ENCODE peak calls at places on chromosomes 11 and 22, in ten cellular contexts. O is endothelial cell of umbilical vein; Y is caudate nucleus; Q is CD4-positive, alpha-beta T cell; H is IMR-90; C is mammary epithelial cell; X is left ventricle myocardium inferior; A is lower lobe of right lung; L is SJSA1; J is RWPE1. K is an unnamed sample.
A peak's percentile ranks its signal among the peaks of the same experiment; 100 is the strongest.

GRCh38 chr22:38956551-38956950 is 858 bp upstream of the APOBEC3A start:
- DNase-seq in O (no peak), Y (no peak), Q (no peak), H (no peak), C (no peak), X (no peak), A (no peak), L (no peak), J (no peak), K (no peak)

GRCh38 chr11:67083786-67084366 is 27.2 kb downstream of the RHOD start:
- DNase-seq in O (no peak), Y (no peak), Q (no peak), H (no peak), C (no peak), X (no peak), A (no peak), L (no peak), J (no peak), K (no peak)

GRCh38 chr11:88604255-88604654 is 266.7 kb upstream of the CTSC start:
- DNase-seq in O (no peak), Y (no peak), Q (no peak), H (peak; percentile 69), C (peak; percentile 48), X (no peak), A (no peak), L (no peak), J (no peak), K (no peak)

GRCh38 chr11:120805960-120806555 is 217.8 kb upstream of the TBCEL start:
- DNase-seq in O (no peak), Y (no peak), Q (no peak), H (no peak), C (no peak), X (no peak), A (no peak), L (no peak), J (no peak), K (no peak)

GRCh38 chr22:42396621-42397331 is 35.4 kb downstream of the NFAM1 start:
- DNase-seq in O (no peak), Y (no peak), Q (no peak), H (no peak), C (peak; percentile 19), X (no peak), A (no peak), L (no peak), J (no peak), K (no peak)

GRCh38 chr11:12414641-12415040 is 37.3 kb downstream of the PARVA start:
- DNase-seq in O (no peak), Y (no peak), Q (no peak), H (no peak), C (no peak), X (no peak), A (no peak), L (no peak), J (no peak), K (no peak)

GRCh38 chr22:35258144-35258988 is 1.1 kb downstream of the HMGXB4 start:
- DNase-seq in O (peak; percentile 45), Y (no peak), Q (no peak), H (peak; percentile 11), C (peak; percentile 21), X (no peak), A (no peak), L (no peak), J (peak; percentile 4), K (no peak)

GRCh38 chr11:64204464-64204989 is 2.0 kb upstream of the FERMT3 start:
- DNase-seq in O (peak; percentile 90), Y (no peak), Q (peak; percentile 85), H (peak; percentile 96), C (peak; percentile 81), X (peak; percentile 81), A (peak; percentile 91), L (peak; percentile 85), J (peak; percentile 89), K (peak; percentile 66)

GRCh38 chr11:76823481-76824028 is 37.2 kb upstream of the ACER3 start:
- DNase-seq in O (peak; percentile 97), Y (no peak), Q (no peak), H (peak; percentile 76), C (peak; percentile 81), X (no peak), A (no peak), L (peak; percentile 82), J (peak; percentile 91), K (no peak)

GRCh38 chr11:83035070-83035854 is 36.4 kb downstream of the RAB30 start:
- DNase-seq in O (no peak), Y (no peak), Q (no peak), H (no peak), C (peak; percentile 41), X (no peak), A (no peak), L (no peak), J (no peak), K (no peak)

GRCh38 chr11:63882555-63883242 is 34.3 kb downstream of the RCOR2 start:
- DNase-seq in O (no peak), Y (no peak), Q (peak; percentile 27), H (no peak), C (no peak), X (peak; percentile 23), A (peak; percentile 76), L (no peak), J (no peak), K (no peak)

DNA sequence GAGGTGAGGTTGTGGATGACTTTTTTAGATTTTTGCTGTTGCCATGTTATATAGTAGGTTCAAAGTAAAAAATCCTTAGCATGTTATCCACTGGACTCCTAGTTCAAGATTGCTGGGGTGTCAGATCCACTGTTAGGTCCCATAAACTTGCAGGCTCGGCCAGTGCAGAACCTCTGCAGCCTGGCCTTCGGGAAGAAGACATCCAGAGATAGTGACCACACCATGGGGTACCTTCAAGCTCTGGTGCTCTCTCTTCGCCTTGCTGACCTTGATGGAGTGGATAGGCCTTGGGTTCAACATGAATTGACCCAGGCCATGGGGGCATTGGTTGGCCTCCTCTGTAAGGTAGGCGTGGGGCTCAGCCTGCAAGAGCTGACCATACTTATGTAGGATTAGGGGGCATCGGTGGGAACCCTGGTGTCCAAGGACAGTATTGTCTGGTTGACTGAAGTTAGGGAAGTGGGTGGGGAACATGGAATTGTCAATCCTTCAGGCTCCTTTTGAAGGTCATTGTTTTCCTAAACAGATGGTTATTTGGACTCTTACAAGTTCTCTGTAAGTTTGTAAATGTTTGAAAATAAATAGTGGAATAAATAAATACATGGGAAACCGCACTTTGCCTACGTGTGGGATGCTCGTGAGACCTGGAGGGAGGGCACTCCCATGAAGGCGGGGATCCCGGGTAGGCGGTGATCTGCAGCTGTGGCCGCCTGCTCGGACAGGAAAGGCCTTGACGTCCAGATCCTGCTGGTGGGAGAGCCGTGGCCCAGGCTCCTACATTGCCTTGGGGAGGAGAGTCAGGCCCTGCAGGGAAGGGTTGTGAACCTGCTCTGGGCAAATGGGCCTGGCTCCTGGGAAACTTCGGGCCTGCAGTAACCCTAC is 37.1 kb downstream of the BCR start:
- DNase-seq in O (peak; percentile 85), Y (no peak), Q (no peak), H (no peak), C (no peak), X (peak; percentile 43), A (peak; percentile 59), L (no peak), J (no peak), K (no peak)
- H3K27ac ChIP-seq in O (peak overlapping the region; percentile 84), Y (peak overlapping the region; percentile 58), Q (peak overlapping the region; percentile 53), H (no peak overlapping the region), C (no peak overlapping the region), X (peak overlapping the region; percentile 61), A (peak overlapping the region; percentile 80), L (no peak overlapping the region), J (peak overlapping the region; percentile 80), K (no peak overlapping the region)

GRCh38 chr22:27672721-27673387 is 128.7 kb downstream of the MN1 start:
- DNase-seq in O (no peak), Y (no peak), Q (no peak), H (no peak), C (no peak), X (no peak), A (no peak), L (no peak), J (no peak), K (no peak)
- H3K27ac ChIP-seq in O (no peak overlapping the region), Y (no peak overlapping the region), Q (no peak overlapping the region), H (no peak overlapping the region), C (no peak overlapping the region), X (no peak overlapping the region), A (no peak overlapping the region), L (no peak overlapping the region), J (peak overlapping the region; percentile 88), K (no peak overlapping the region)

GRCh38 chr22:19959587-19960490 is 18.2 kb upstream of the TXNRD2 start:
- DNase-seq in O (no peak), Y (no peak), Q (no peak), H (no peak), C (no peak), X (peak; percentile 25), A (peak; percentile 42), L (no peak), J (no peak), K (no peak)
- H3K27ac ChIP-seq in O (no peak overlapping the region), Y (no peak overlapping the region), Q (no peak overlapping the region), H (no peak overlapping the region), C (no peak overlapping the region), X (peak overlapping the region; percentile 72), A (peak overlapping the region; percentile 6), L (no peak overlapping the region), J (peak overlapping the region; percentile 78), K (no peak overlapping the region)

GRCh38 chr11:95697614-95698408 is 91.8 kb downstream of the FAM76B start:
- DNase-seq in O (no peak), Y (no peak), Q (no peak), H (no peak), C (no peak), X (no peak), A (no peak), L (no peak), J (no peak), K (no peak)

GRCh38 chr11:95692526-95693270 is 96.9 kb downstream of the FAM76B start:
- DNase-seq in O (no peak), Y (no peak), Q (no peak), H (peak; percentile 55), C (no peak), X (no peak), A (no peak), L (no peak), J (no peak), K (no peak)

GRCh38 chr11:95690100-95690499 is 99.5 kb downstream of the FAM76B start:
- DNase-seq in O (no peak), Y (no peak), Q (no peak), H (no peak), C (no peak), X (no peak), A (no peak), L (no peak), J (no peak), K (no peak)

GRCh38 chr11:95695181-95695580 is 94.4 kb downstream of the FAM76B start:
- DNase-seq in O (no peak), Y (no peak), Q (no peak), H (no peak), C (no peak), X (no peak), A (no peak), L (no peak), J (no peak), K (no peak)

DNA sequence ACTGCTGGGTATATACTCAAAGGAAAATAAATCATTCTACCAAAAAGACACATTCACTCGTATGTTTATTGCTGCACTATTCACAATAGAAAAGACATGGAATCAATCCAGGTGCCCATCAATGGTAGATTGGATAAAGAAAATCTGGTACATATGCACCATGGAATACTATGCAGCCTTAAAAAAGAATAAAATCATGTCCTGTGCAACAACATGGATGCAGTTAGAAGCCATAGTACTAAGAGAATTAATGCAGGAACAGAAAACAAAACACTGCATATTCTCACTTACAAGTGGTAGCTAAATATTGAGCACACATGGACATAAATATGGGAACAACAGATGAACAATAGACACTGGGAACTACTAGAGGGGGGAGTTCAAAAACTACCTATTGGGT is 96.3 kb downstream of the FAM76B start:
- DNase-seq in O (no peak), Y (no peak), Q (no peak), H (no peak), C (no peak), X (no peak), A (no peak), L (no peak), J (no peak), K (no peak)
- H3K27ac ChIP-seq in O (no peak overlapping the region), Y (no peak overlapping the region), Q (no peak overlapping the region), H (no peak overlapping the region), C (no peak overlapping the region), X (no peak overlapping the region), A (no peak overlapping the region), L (no peak overlapping the region), J (no peak overlapping the region), K (no peak overlapping the region)

K was measured in epithelial cell of prostate.